ENCODE peak calls at places on chromosome 13, in four cellular contexts. N, Q, S and T are unnamed samples.

GRCh38 chr13:51148952-51149573 is 38.0 kb upstream of the C13orf42 start:
- DNase-seq in N (peak; percentile 39), Q (no peak), S (peak; percentile 48), T (no peak)

GRCh38 chr13:42707596-42707995 is 73.8 kb upstream of the FAM216B start:
- DNase-seq in S (no peak), N (no peak), Q (no peak), T (no peak)

GRCh38 chr13:100102042-100102441 is 13.1 kb downstream of the PCCA start:
- DNase-seq in Q (no peak), S (no peak), N (no peak), T (no peak)

GRCh38 chr13:77521194-77521593 is 14.3 kb upstream of the SCEL start:
- DNase-seq in Q (no peak), S (no peak), N (no peak), T (no peak)

GRCh38 chr13:26486550-26486949 is 70.9 kb upstream of the WASF3 start:
- DNase-seq in Q (no peak), S (no peak), N (no peak), T (no peak)

GRCh38 chr13:39254606-39255005 is 216.3 kb downstream of the NHLRC3 start:
- DNase-seq in S (no peak), N (no peak), Q (no peak), T (no peak)

GRCh38 chr13:98942485-98942884 is 35.4 kb downstream of the DOCK9 start:
- DNase-seq in S (no peak), N (no peak), Q (no peak), T (no peak)

GRCh38 chr13:50130686-50131051 is 115.4 kb downstream of the KCNRG start:
- DNase-seq in S (no peak), Q (no peak), N (no peak), T (no peak)

GRCh38 chr13:51412431-51412830 is 40.4 kb downstream of the INTS6 start:
- DNase-seq in Q (no peak), N (no peak), S (no peak), T (no peak)

GRCh38 chr13:66556306-66556705 is 673.8 kb downstream of the PCDH9 start:
- DNase-seq in N (no peak), S (no peak), Q (no peak), T (no peak)

GRCh38 chr13:110471833-110472162 is 89.7 kb downstream of the RAB20 start:
- DNase-seq in S (no peak), Q (peak; percentile 90), N (peak; percentile 87), T (no peak)

GRCh38 chr13:51097353-51098043 is 13.6 kb downstream of the C13orf42 start:
- DNase-seq in Q (no peak), N (no peak), S (no peak), T (no peak)

GRCh38 chr13:29503041-29503837 is 92.2 kb downstream of the SLC7A1 start:
- DNase-seq in Q (no peak), S (no peak), N (no peak), T (no peak)

GRCh38 chr13:21638319-21639282 is 32.3 kb upstream of the FGF9 start:
- DNase-seq in S (no peak), Q (no peak), N (peak; percentile 3), T (no peak)

GRCh38 chr13:111486801-111487200 is 166.4 kb downstream of the TEX29 start:
- DNase-seq in N (no peak), S (no peak), Q (no peak), T (no peak)

GRCh38 chr13:96053003-96053703 is at the start of gene UGGT2:
- DNase-seq in N (no peak), S (peak; percentile 89), Q (peak; percentile 80), T (peak; percentile 90)

GRCh38 chr13:112588490-112589297 is 741 bp upstream of the TUBGCP3 start:
- DNase-seq in Q (no peak), N (no peak), S (no peak), T (peak; percentile 68)

GRCh38 chr13:31807090-31807541 is 67.8 kb downstream of the RXFP2 start:
- DNase-seq in Q (no peak), N (no peak), S (no peak), T (no peak)

GRCh38 chr13:25494708-25495411 is 123.1 kb downstream of the ATP8A2 start:
- DNase-seq in S (peak; percentile 34), N (no peak), Q (no peak), T (peak; percentile 13)

GRCh38 chr13:103730407-103730806 is 664.2 kb upstream of the SLC10A2 start:
- DNase-seq in Q (no peak), N (no peak), S (no peak), T (no peak)

GRCh38 chr13:113187263-113187669 is 21.2 kb downstream of the PCID2 start:
- DNase-seq in Q (no peak), S (no peak), N (no peak), T (no peak)

GRCh38 chr13:95153647-95154405 is 147.4 kb downstream of the ABCC4 start:
- DNase-seq in N (no peak), S (peak; percentile 33), Q (no peak), T (peak; percentile 69)

GRCh38 chr13:113970810-113971470 is 2.9 kb downstream of the C13orf46 start:
- DNase-seq in Q (no peak), S (no peak), N (no peak), T (no peak)

GRCh38 chr13:60402022-60402421 is 5.0 kb downstream of the TDRD3 start:
- DNase-seq in S (no peak), Q (no peak), N (no peak), T (no peak)

GRCh38 chr13:91946498-91947070 is 548.2 kb downstream of the GPC5 start:
- DNase-seq in Q (no peak), S (peak; percentile 28), N (peak; percentile 31), T (peak; percentile 9)

GRCh38 chr13:111337206-111337605 is 16.8 kb downstream of the TEX29 start:
- DNase-seq in N (no peak), Q (no peak), S (no peak), T (no peak)

GRCh38 chr13:71513414-71514063 is 353.5 kb downstream of the DACH1 start:
- DNase-seq in Q (no peak), S (no peak), N (no peak), T (no peak)

GRCh38 chr13:103810026-103810425 is 743.8 kb upstream of the SLC10A2 start:
- DNase-seq in Q (no peak), S (no peak), N (no peak), T (no peak)

GRCh38 chr13:98507060-98507797 is 69.7 kb downstream of the STK24 start:
- DNase-seq in Q (no peak), S (peak; percentile 58), N (no peak), T (peak; percentile 37)

GRCh38 chr13:91369432-91369831 is 21.9 kb downstream of the MIR17HG start:
- DNase-seq in Q (no peak), S (no peak), N (no peak), T (no peak)

GRCh38 chr13:114313061-114313860 is 1.0 kb upstream of the CHAMP1 start:
- DNase-seq in Q (peak; percentile 22), N (no peak), S (no peak), T (peak; percentile 46)

GRCh38 chr13:24671367-24672117 is 8.7 kb upstream of the ATP12A start:
- DNase-seq in S (peak; percentile 18), N (peak; percentile 47), Q (no peak), T (no peak)

GRCh38 chr13:40439928-40440327 is 226.5 kb downstream of the FOXO1 start:
- DNase-seq in Q (no peak), N (no peak), S (no peak), T (no peak)

GRCh38 chr13:80755925-80756324 is 415.0 kb upstream of the SPRY2 start:
- DNase-seq in S (no peak), N (no peak), Q (no peak), T (no peak)

GRCh38 chr13:101875717-101876393 is 423.4 kb downstream of the ITGBL1 start:
- DNase-seq in N (no peak), S (peak; percentile 70), Q (no peak), T (peak; percentile 72)

GRCh38 chr13:55244991-55245644 is 1895.6 kb upstream of the PRR20A start:
- DNase-seq in S (peak; percentile 27), Q (no peak), N (peak; percentile 12), T (no peak)

GRCh38 chr13:67408823-67409222 is 178.7 kb upstream of the PCDH9 start:
- DNase-seq in Q (no peak), N (no peak), S (no peak), T (no peak)

GRCh38 chr13:75544681-75545333 is 4.8 kb upstream of the UCHL3 start:
- DNase-seq in S (no peak), N (no peak), Q (no peak), T (no peak)